ENCODE peak calls at places on chromosomes 6 and 20, in nine cellular contexts. E, S, W, O, Y, Q, D, U and P are unnamed samples.

GRCh38 chr20:51972031-51972430 is 169.7 kb upstream of the SALL4 start:
- DNase-seq in E (no peak), S (no peak), W (peak), O (no peak), Y (no peak), Q (no peak), D (no peak), U (no peak), P (no peak)

GRCh38 chr6:79525272-79526100 is 11.7 kb downstream of the LCA5 start:
- DNase-seq in E (peak), S (no peak), W (no peak), O (peak), Y (no peak), Q (no peak), D (no peak), U (peak), P (no peak)

GRCh38 chr6:127212376-127212775 is 54.3 kb upstream of the RNF146 start:
- DNase-seq in E (no peak), S (no peak), W (no peak), O (no peak), Y (no peak), Q (no peak), D (no peak), U (no peak), P (no peak)

GRCh38 chr6:130600880-130601341 is 226.3 kb upstream of the SMLR1 start:
- DNase-seq in E (peak), S (no peak), W (no peak), O (peak), Y (no peak), Q (peak), D (peak), U (peak), P (no peak)

GRCh38 chr6:53718597-53719460 is 53.3 kb upstream of the KLHL31 start:
- DNase-seq in E (peak), S (peak), W (no peak), O (peak), Y (peak), Q (peak), D (peak), U (peak), P (peak)

GRCh38 chr6:137095651-137096238 is 51.0 kb upstream of the IL20RA start:
- DNase-seq in E (no peak), S (no peak), W (no peak), O (no peak), Y (peak), Q (no peak), D (no peak), U (no peak), P (no peak)

GRCh38 chr20:64083380-64084208 is 604 bp downstream of the LKAAEAR1 start:
- DNase-seq in E (peak), S (peak), W (peak), O (peak), Y (no peak), Q (no peak), D (no peak), U (peak), P (no peak)

GRCh38 chr6:17501982-17502704 is 98.0 kb upstream of the FAM8A1 start:
- DNase-seq in E (no peak), S (no peak), W (no peak), O (no peak), Y (no peak), Q (no peak), D (no peak), U (no peak), P (no peak)

GRCh38 chr6:157323924-157324276 is 581 bp upstream of the TMEM242 start:
- DNase-seq in E (peak), S (peak), W (peak), O (peak), Y (no peak), Q (peak), D (peak), U (peak), P (peak)

GRCh38 chr6:150079604-150080003 is 10.7 kb upstream of the ULBP3 start:
- DNase-seq in E (no peak), S (no peak), W (peak), O (no peak), Y (no peak), Q (no peak), D (no peak), U (peak), P (no peak)

GRCh38 chr6:32853541-32854375 is at the start of the genes PSMB9 and TAP1:
- DNase-seq in E (peak), S (peak), W (peak), O (peak), Y (peak), Q (peak), D (peak), U (peak), P (peak)

GRCh38 chr6:25830461-25830860 is 1.4 kb downstream of the SLC17A1 start:
- DNase-seq in E (no peak), S (no peak), W (no peak), O (no peak), Y (no peak), Q (no peak), D (no peak), U (no peak), P (no peak)

GRCh38 chr6:25749837-25750236 is 4.7 kb upstream of the SLC17A4 start:
- DNase-seq in E (no peak), S (no peak), W (no peak), O (no peak), Y (no peak), Q (no peak), D (no peak), U (no peak), P (no peak)

GRCh38 chr6:53887318-53887717 is 92.5 kb downstream of the LRRC1 start:
- DNase-seq in E (no peak), S (no peak), W (no peak), O (no peak), Y (no peak), Q (no peak), D (no peak), U (no peak), P (no peak)

GRCh38 chr20:40860487-40860902 is 168.1 kb upstream of the TOP1 start:
- DNase-seq in E (peak), S (no peak), W (no peak), O (peak), Y (no peak), Q (peak), D (peak), U (peak), P (peak)

GRCh38 chr6:12328701-12329100 is 38.5 kb downstream of the EDN1 start:
- DNase-seq in E (no peak), S (no peak), W (no peak), O (no peak), Y (no peak), Q (no peak), D (no peak), U (no peak), P (no peak)

GRCh38 chr6:2748183-2748582 is 2.5 kb downstream of the MYLK4 start:
- DNase-seq in E (no peak), S (no peak), W (no peak), O (no peak), Y (no peak), Q (no peak), D (no peak), U (no peak), P (no peak)

GRCh38 chr20:57695012-57695411 is 14.8 kb downstream of the PMEPA1 start:
- DNase-seq in E (no peak), S (peak), W (no peak), O (no peak), Y (no peak), Q (no peak), D (no peak), U (peak), P (no peak)

GRCh38 chr20:16007978-16008377 is 565.3 kb downstream of the KIF16B start:
- DNase-seq in E (no peak), S (no peak), W (no peak), O (peak), Y (no peak), Q (no peak), D (no peak), U (peak), P (no peak)

GRCh38 chr20:20386192-20386591 is 18.3 kb downstream of the INSM1 start:
- DNase-seq in E (no peak), S (no peak), W (no peak), O (no peak), Y (no peak), Q (no peak), D (no peak), U (no peak), P (no peak)

GRCh38 chr6:141677598-141678211 is 455.0 kb upstream of the GJE1 start:
- DNase-seq in E (peak), S (no peak), W (no peak), O (peak), Y (no peak), Q (peak), D (no peak), U (peak), P (no peak)

GRCh38 chr20:38893485-38894090 is 32.6 kb upstream of the FAM83D start:
- DNase-seq in E (peak), S (peak), W (peak), O (peak), Y (peak), Q (peak), D (no peak), U (peak), P (no peak)

GRCh38 chr6:75689576-75689975 is 59.5 kb upstream of the MYO6 start:
- DNase-seq in E (no peak), S (no peak), W (no peak), O (no peak), Y (no peak), Q (no peak), D (no peak), U (no peak), P (no peak)

GRCh38 chr6:149863596-149863845 is 638 bp downstream of the LRP11 start:
- DNase-seq in E (no peak), S (no peak), W (peak), O (no peak), Y (no peak), Q (no peak), D (no peak), U (no peak), P (no peak)

GRCh38 chr6:62516287-62517152 is 230.5 kb upstream of the KHDRBS2 start:
- DNase-seq in E (no peak), S (no peak), W (no peak), O (no peak), Y (no peak), Q (no peak), D (no peak), U (no peak), P (no peak)

GRCh38 chr6:151546941-151547659 is 53.3 kb downstream of the CCDC170 start:
- DNase-seq in E (no peak), S (no peak), W (no peak), O (no peak), Y (no peak), Q (no peak), D (no peak), U (no peak), P (no peak)

GRCh38 chr6:54431466-54431865 is 123.2 kb downstream of the TINAG start:
- DNase-seq in E (peak), S (no peak), W (no peak), O (peak), Y (no peak), Q (no peak), D (peak), U (peak), P (peak)

GRCh38 chr6:11854418-11855165 is 76.0 kb upstream of the ADTRP start:
- DNase-seq in E (peak), S (no peak), W (no peak), O (peak), Y (no peak), Q (peak), D (no peak), U (peak), P (peak)

GRCh38 chr6:28182255-28182654 is 40.6 kb downstream of the ZKSCAN8 start:
- DNase-seq in E (no peak), S (no peak), W (no peak), O (no peak), Y (no peak), Q (no peak), D (no peak), U (no peak), P (no peak)

GRCh38 chr20:50980071-50980681 is 21.6 kb downstream of the MOCS3 start:
- DNase-seq in E (peak), S (no peak), W (no peak), O (peak), Y (no peak), Q (peak), D (peak), U (peak), P (peak)

GRCh38 chr6:63637865-63638445 is 2.4 kb downstream of the PHF3 start:
- DNase-seq in E (no peak), S (no peak), W (no peak), O (no peak), Y (no peak), Q (no peak), D (no peak), U (peak), P (no peak)
- TF ChIP-seq CTCF in E (no peak), S (no peak), W (no peak), O (no peak), Y (no peak), Q (no peak), D (no peak), U (no peak), P (no peak)

DNA sequence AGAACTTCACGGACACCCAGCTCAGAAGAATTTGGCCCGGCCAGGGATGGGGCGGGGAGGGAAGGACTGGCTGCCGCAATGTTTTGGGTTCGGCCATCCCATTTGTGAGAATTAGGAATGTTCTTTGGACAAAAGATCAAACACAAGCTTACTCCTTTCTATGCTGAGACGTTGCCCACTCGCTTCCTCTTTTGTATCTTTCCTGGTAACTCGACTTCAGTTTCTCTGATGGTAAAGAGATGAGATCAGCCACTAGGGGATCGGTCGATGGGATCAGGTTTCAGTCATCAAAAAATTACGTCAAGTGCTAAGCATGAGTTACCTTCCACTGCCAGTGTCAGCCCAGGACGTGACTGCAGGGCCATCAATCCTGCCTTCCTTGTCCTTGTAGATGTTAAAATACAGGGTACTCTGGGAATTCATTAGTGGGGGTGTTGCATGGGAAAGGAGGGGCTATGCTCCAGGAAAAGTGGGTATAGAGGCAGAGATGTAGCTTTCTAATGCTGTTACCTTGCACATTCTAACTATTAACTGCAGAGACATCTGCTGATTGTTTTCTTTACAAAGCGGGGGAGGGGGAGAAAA is 190.2 kb downstream of the TSHZ2 start:
- DNase-seq in E (peak), S (no peak), W (no peak), O (peak), Y (no peak), Q (peak), D (peak), U (peak), P (peak)
- TF ChIP-seq CTCF in E (peak), S (no peak), W (no peak), O (peak), Y (no peak), Q (no peak), D (peak), U (peak), P (peak)

DNA sequence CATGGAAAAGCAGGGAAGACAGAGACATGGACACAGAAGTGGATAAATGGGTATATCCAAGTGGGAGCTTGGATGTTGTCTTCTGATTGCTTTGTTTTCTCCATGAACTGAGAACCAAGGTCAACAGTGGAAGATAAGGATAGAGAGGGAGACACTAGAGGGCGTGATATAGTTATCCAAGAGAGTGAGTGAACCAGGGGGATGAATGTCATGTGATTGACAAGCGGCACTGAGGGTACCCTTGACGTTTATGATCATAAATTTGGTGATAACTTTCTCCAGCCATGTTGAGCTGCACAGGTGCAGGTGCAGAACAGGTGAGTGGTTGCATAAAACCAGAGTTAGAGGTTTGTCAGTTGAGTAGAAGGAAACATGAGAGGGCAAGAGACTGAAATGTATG is 20.7 kb downstream of the EBF4 start:
- DNase-seq in E (no peak), S (no peak), W (peak), O (peak), Y (no peak), Q (no peak), D (no peak), U (no peak), P (no peak)
- TF ChIP-seq CTCF in E (no peak), S (no peak), W (no peak), O (peak), Y (peak), Q (peak), D (peak), U (peak), P (peak)

DNA sequence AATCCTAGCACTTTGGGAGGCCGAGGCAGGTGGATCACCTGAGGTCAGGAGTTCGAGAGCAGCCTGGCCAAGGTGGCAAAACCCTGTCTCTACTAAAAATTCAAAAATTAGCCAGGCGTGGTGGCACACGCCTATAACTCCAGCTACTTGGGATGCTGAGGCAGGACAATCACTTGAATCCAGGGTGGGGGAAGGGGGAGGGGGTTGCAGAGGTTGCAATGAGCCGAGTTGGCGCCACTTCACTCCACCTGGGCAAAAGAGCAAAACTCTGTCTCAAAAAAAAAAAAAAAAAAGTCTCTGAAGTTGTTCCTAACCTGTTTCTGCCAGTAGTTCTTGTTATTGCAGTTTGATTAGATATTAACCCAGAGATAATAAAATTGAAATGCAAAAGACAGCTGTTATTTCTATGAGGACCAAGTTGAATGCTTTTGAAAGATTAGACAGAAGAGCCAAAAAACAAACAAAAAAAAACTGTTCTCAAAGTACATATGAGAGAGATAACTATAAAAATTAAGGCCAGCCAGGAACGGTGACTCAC is 22.6 kb downstream of the PIGU start:
- DNase-seq in E (no peak), S (no peak), W (peak), O (no peak), Y (no peak), Q (no peak), D (no peak), U (no peak), P (no peak)
- TF ChIP-seq CTCF in E (no peak), S (no peak), W (no peak), O (no peak), Y (no peak), Q (no peak), D (no peak), U (no peak), P (no peak)

DNA sequence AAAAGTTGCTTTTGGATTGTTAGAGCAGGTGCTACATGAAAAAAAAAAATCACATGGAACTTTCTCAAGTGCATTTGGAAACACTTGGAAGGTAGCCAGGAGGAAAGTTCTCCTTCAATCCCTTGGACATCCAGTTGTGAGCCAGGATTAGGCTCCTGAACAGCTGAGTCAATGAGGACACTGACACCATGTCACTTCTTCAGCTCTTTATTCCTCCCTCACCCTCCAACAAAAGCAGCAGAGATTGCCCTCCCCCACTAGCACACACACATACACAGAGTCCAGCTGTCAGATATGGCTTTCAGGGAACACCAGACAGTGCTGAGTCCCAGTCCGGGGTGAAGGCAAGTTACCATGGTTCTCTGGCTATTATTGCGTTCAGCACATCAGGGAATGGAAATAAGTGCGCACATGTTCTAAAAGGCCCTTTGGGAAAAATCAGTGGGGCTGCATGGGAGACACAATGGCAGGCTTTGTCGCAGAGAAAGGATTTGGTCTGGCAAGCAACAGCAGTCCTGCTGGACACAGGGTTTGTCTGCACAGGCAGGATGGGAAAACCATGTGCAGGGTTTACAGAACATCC is 124.7 kb upstream of the MARCKS start:
- DNase-seq in E (peak), S (no peak), W (no peak), O (peak), Y (no peak), Q (no peak), D (no peak), U (peak), P (no peak)
- TF ChIP-seq CTCF in E (no peak), S (no peak), W (no peak), O (no peak), Y (no peak), Q (no peak), D (no peak), U (peak), P (peak)

DNA sequence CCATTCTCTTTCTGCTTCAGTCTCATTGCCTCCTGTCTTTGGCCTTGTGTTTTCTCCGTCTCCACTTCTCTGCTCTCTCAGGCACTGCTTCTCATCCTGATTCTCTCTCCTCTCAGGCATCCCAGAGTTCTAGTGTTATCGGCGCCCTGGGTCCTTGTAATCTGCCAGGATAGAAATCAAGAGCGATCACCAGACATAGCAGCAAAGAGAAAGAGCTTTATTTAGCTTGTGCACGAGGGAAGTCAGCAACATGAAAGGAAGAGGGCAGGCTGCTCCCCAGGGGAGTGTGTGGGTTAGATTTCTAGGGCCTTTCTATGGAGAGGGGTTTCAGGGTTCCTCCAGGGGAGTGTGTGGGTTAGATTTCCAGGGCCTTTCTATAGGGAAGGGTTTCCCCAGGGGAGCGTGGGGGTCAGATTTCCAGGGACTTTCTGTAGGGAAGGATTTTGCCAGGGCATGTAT is 32.5 kb downstream of the SUN5 start:
- DNase-seq in E (no peak), S (no peak), W (peak), O (no peak), Y (peak), Q (no peak), D (no peak), U (peak), P (no peak)
- TF ChIP-seq CTCF in E (no peak), S (no peak), W (no peak), O (no peak), Y (no peak), Q (no peak), D (no peak), U (no peak), P (no peak)

DNA sequence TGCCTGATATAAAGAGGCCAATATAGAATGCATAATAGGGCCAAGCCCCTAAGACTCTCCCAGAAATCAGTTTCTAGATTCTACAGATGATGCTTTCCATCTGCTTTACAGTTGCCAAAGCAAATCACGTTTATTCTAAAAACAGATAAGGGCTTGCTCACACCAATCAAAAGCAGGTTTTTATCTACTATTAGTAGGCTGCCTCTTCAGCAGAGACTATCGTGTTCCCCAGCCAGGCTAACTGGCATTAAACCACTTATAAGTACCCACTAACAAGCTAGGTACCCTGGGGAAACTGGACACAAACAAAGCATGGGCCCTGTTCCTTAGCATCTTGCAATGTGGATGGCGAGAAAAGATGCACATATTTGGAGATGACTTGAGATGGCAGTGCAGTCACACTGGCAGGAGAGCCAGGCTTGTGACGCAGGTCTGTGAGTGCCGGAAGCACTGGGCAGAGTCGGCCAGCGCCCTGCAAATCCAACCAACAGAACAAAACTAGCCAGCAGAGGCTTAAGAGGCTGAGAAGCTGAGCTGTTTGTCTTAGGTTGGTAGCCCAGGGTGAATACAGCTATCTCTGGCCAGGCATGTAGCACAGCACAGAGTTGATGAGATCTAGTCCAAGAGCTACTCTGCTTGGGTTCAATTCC is 73.4 kb downstream of the GFOD1 start:
- DNase-seq in E (peak), S (no peak), W (peak), O (no peak), Y (no peak), Q (no peak), D (no peak), U (peak), P (no peak)
- TF ChIP-seq CTCF in E (no peak), S (no peak), W (no peak), O (no peak), Y (no peak), Q (no peak), D (no peak), U (no peak), P (no peak)